ENCODE peak calls at places on chromosomes 13 and 19, in seven cellular contexts. One of them, this sample, is unnamed.

GRCh38 chr13:32330438-32330837 is 15.1 kb downstream of the BRCA2 start:
- DNase-seq in testis: no peak
- DNase-seq in thoracic aorta: no peak
- DNase-seq in brain microvascular endothelial cell: peak
- DNase-seq in AG10803: peak
- DNase-seq in choroid plexus epithelial cell: peak
- DNase-seq in HCT116: no peak
- DNase-seq in this sample: no peak

GRCh38 chr13:20721454-20722357 is 18.2 kb downstream of the IL17D start:
- DNase-seq in HCT116: no peak
- DNase-seq in choroid plexus epithelial cell: peak
- DNase-seq in AG10803: peak
- DNase-seq in brain microvascular endothelial cell: peak
- DNase-seq in testis: peak
- DNase-seq in thoracic aorta: no peak
- DNase-seq in this sample: peak

GRCh38 chr13:20658451-20658850 is 45.0 kb upstream of the IL17D start:
- DNase-seq in testis: no peak
- DNase-seq in thoracic aorta: no peak
- DNase-seq in brain microvascular endothelial cell: no peak
- DNase-seq in choroid plexus epithelial cell: peak
- DNase-seq in HCT116: no peak
- DNase-seq in AG10803: no peak
- DNase-seq in this sample: no peak

GRCh38 chr19:48549380-48549779 is 2.6 kb upstream of the SULT2B1 start:
- DNase-seq in thoracic aorta: no peak
- DNase-seq in HCT116: no peak
- DNase-seq in AG10803: no peak
- DNase-seq in testis: no peak
- DNase-seq in choroid plexus epithelial cell: no peak
- DNase-seq in brain microvascular endothelial cell: no peak
- DNase-seq in this sample: no peak

GRCh38 chr13:106232680-106233079 is 302.8 kb downstream of the EFNB2 start:
- DNase-seq in AG10803: no peak
- DNase-seq in choroid plexus epithelial cell: no peak
- DNase-seq in brain microvascular endothelial cell: no peak
- DNase-seq in thoracic aorta: no peak
- DNase-seq in HCT116: no peak
- DNase-seq in testis: no peak
- DNase-seq in this sample: no peak

GRCh38 chr13:40238761-40239160 is 427.7 kb downstream of the FOXO1 start:
- DNase-seq in choroid plexus epithelial cell: no peak
- DNase-seq in testis: no peak
- DNase-seq in thoracic aorta: no peak
- DNase-seq in HCT116: no peak
- DNase-seq in AG10803: no peak
- DNase-seq in brain microvascular endothelial cell: no peak
- DNase-seq in this sample: no peak

GRCh38 chr19:13844130-13844631 is 32.8 kb upstream of the NANOS3 start:
- DNase-seq in testis: no peak
- DNase-seq in thoracic aorta: no peak
- DNase-seq in brain microvascular endothelial cell: no peak
- DNase-seq in HCT116: no peak
- DNase-seq in choroid plexus epithelial cell: no peak
- DNase-seq in AG10803: no peak
- DNase-seq in this sample: no peak

GRCh38 chr19:57850553-57851017 is 926 bp downstream of the ZNF587 start:
- DNase-seq in testis: no peak
- DNase-seq in HCT116: no peak
- DNase-seq in choroid plexus epithelial cell: peak
- DNase-seq in thoracic aorta: no peak
- DNase-seq in brain microvascular endothelial cell: peak
- DNase-seq in AG10803: peak
- DNase-seq in this sample: no peak

GRCh38 chr13:78632956-78633355 is 26.0 kb downstream of the OBI1 start:
- DNase-seq in HCT116: no peak
- DNase-seq in brain microvascular endothelial cell: no peak
- DNase-seq in AG10803: no peak
- DNase-seq in choroid plexus epithelial cell: no peak
- DNase-seq in testis: no peak
- DNase-seq in thoracic aorta: no peak
- DNase-seq in this sample: peak

GRCh38 chr19:467554-467953 is 6.7 kb upstream of the SHC2 start:
- DNase-seq in brain microvascular endothelial cell: no peak
- DNase-seq in HCT116: no peak
- DNase-seq in thoracic aorta: no peak
- DNase-seq in AG10803: no peak
- DNase-seq in choroid plexus epithelial cell: no peak
- DNase-seq in testis: no peak
- DNase-seq in this sample: no peak

GRCh38 chr19:17576758-17577532 is 21.5 kb downstream of the COLGALT1 start:
- DNase-seq in AG10803: peak
- DNase-seq in choroid plexus epithelial cell: no peak
- DNase-seq in testis: peak
- DNase-seq in brain microvascular endothelial cell: no peak
- DNase-seq in HCT116: peak
- DNase-seq in thoracic aorta: no peak
- DNase-seq in this sample: no peak

GRCh38 chr13:28624707-28625432 is 34.1 kb upstream of the POMP start:
- DNase-seq in brain microvascular endothelial cell: no peak
- DNase-seq in AG10803: no peak
- DNase-seq in HCT116: no peak
- DNase-seq in thoracic aorta: no peak
- DNase-seq in testis: no peak
- DNase-seq in choroid plexus epithelial cell: no peak
- DNase-seq in this sample: no peak

GRCh38 chr13:113843864-113844556 is 19.9 kb downstream of the GAS6 start:
- DNase-seq in thoracic aorta: no peak
- DNase-seq in HCT116: no peak
- DNase-seq in AG10803: no peak
- DNase-seq in choroid plexus epithelial cell: no peak
- DNase-seq in testis: peak
- DNase-seq in brain microvascular endothelial cell: no peak
- DNase-seq in this sample: no peak
- TF ChIP-seq CTCF in thoracic aorta: no peak
- TF ChIP-seq CTCF in HCT116: no peak
- TF ChIP-seq CTCF in AG10803: no peak
- TF ChIP-seq CTCF in choroid plexus epithelial cell: no peak
- TF ChIP-seq CTCF in testis: no peak
- TF ChIP-seq CTCF in brain microvascular endothelial cell: peak
- TF ChIP-seq CTCF in this sample: no peak

GRCh38 chr13:80048802-80049201 is 292.1 kb downstream of the SPRY2 start:
- DNase-seq in thoracic aorta: peak
- DNase-seq in testis: peak
- DNase-seq in choroid plexus epithelial cell: peak
- DNase-seq in HCT116: peak
- DNase-seq in brain microvascular endothelial cell: peak
- DNase-seq in AG10803: peak
- DNase-seq in this sample: peak
- H3K4me3 ChIP-seq in thoracic aorta: peak
- H3K4me3 ChIP-seq in testis: no peak
- H3K4me3 ChIP-seq in choroid plexus epithelial cell: no peak
- H3K4me3 ChIP-seq in HCT116: no peak
- H3K4me3 ChIP-seq in brain microvascular endothelial cell: no peak
- H3K4me3 ChIP-seq in AG10803: no peak
- H3K4me3 ChIP-seq in this sample: no peak

GRCh38 chr13:108609353-108609752 is 20.1 kb upstream of the MYO16 start:
- DNase-seq in HCT116: peak
- DNase-seq in brain microvascular endothelial cell: no peak
- DNase-seq in choroid plexus epithelial cell: peak
- DNase-seq in AG10803: peak
- DNase-seq in testis: peak
- DNase-seq in thoracic aorta: no peak
- DNase-seq in this sample: peak
- TF ChIP-seq CTCF in HCT116: peak
- TF ChIP-seq CTCF in brain microvascular endothelial cell: peak
- TF ChIP-seq CTCF in choroid plexus epithelial cell: peak
- TF ChIP-seq CTCF in AG10803: peak
- TF ChIP-seq CTCF in testis: peak
- TF ChIP-seq CTCF in thoracic aorta: no peak
- TF ChIP-seq CTCF in this sample: peak

GRCh38 chr19:42544146-42544545 is 15.9 kb upstream of the CEACAM1 start:
- DNase-seq in choroid plexus epithelial cell: no peak
- DNase-seq in HCT116: no peak
- DNase-seq in brain microvascular endothelial cell: no peak
- DNase-seq in AG10803: no peak
- DNase-seq in testis: no peak
- DNase-seq in thoracic aorta: no peak
- DNase-seq in this sample: no peak

GRCh38 chr19:42540071-42540553 is 11.8 kb upstream of the CEACAM1 start:
- DNase-seq in testis: no peak
- DNase-seq in choroid plexus epithelial cell: no peak
- DNase-seq in thoracic aorta: no peak
- DNase-seq in AG10803: no peak
- DNase-seq in HCT116: no peak
- DNase-seq in brain microvascular endothelial cell: no peak
- DNase-seq in this sample: no peak

GRCh38 chr19:42542791-42543190 is 14.5 kb upstream of the CEACAM1 start:
- DNase-seq in HCT116: no peak
- DNase-seq in AG10803: no peak
- DNase-seq in thoracic aorta: no peak
- DNase-seq in brain microvascular endothelial cell: no peak
- DNase-seq in testis: no peak
- DNase-seq in choroid plexus epithelial cell: no peak
- DNase-seq in this sample: no peak

GRCh38 chr19:42538841-42539709 is 10.8 kb upstream of the CEACAM1 start:
- DNase-seq in choroid plexus epithelial cell: no peak
- DNase-seq in brain microvascular endothelial cell: no peak
- DNase-seq in HCT116: no peak
- DNase-seq in AG10803: no peak
- DNase-seq in testis: no peak
- DNase-seq in thoracic aorta: no peak
- DNase-seq in this sample: no peak
- H3K4me3 ChIP-seq in choroid plexus epithelial cell: no peak
- H3K4me3 ChIP-seq in brain microvascular endothelial cell: no peak
- H3K4me3 ChIP-seq in HCT116: no peak
- H3K4me3 ChIP-seq in AG10803: no peak
- H3K4me3 ChIP-seq in testis: no peak
- H3K4me3 ChIP-seq in thoracic aorta: no peak
- H3K4me3 ChIP-seq in this sample: no peak

This sample was measured in astrocyte of the cerebellum.